ENCODE peak calls at places on chromosomes 13 and 19, in five cellular contexts. A, K, B, H and Q are unnamed samples.

GRCh38 chr19:15812059-15812722 is 3.3 kb downstream of the OR10H1 start:
- DNase-seq in K (peak; percentile 72), H (no peak), B (no peak), A (no peak), Q (peak; percentile 58)

GRCh38 chr13:26678796-26679195 is 81.8 kb downstream of the GPR12 start:
- DNase-seq in H (no peak), B (no peak), A (no peak), K (no peak), Q (no peak)

GRCh38 chr13:88068975-88069374 is 397.8 kb downstream of the SLITRK5 start:
- DNase-seq in H (no peak), K (no peak), B (peak; percentile 5), A (no peak), Q (no peak)

GRCh38 chr19:49570138-49570856 is 10.1 kb downstream of the NOSIP start:
- DNase-seq in K (peak; percentile 83), B (peak; percentile 76), H (no peak), A (no peak), Q (peak; percentile 68)

GRCh38 chr13:41017153-41017552 is 2.0 kb downstream of the ELF1 start:
- DNase-seq in A (no peak), K (no peak), B (peak; percentile 52), H (no peak), Q (peak; percentile 65)

GRCh38 chr13:33299626-33300025 is 14.1 kb upstream of the STARD13 start:
- DNase-seq in A (no peak), B (no peak), H (no peak), K (no peak), Q (no peak)

GRCh38 chr19:51783373-51783772 is 11.6 kb upstream of the FPR3 start:
- DNase-seq in K (peak; percentile 26), B (no peak), A (no peak), H (no peak), Q (no peak)

GRCh38 chr13:113832631-113833030 is 31.2 kb downstream of the GAS6 start:
- DNase-seq in H (no peak), A (no peak), K (no peak), B (no peak), Q (no peak)

GRCh38 chr19:45629704-45630103 is 9.5 kb downstream of the EML2 start:
- DNase-seq in K (no peak), A (no peak), B (no peak), H (no peak), Q (no peak)

GRCh38 chr19:8107301-8107903 is 42.0 kb downstream of the FBN3 start:
- DNase-seq in B (no peak), A (no peak), K (no peak), H (no peak), Q (no peak)

DNA sequence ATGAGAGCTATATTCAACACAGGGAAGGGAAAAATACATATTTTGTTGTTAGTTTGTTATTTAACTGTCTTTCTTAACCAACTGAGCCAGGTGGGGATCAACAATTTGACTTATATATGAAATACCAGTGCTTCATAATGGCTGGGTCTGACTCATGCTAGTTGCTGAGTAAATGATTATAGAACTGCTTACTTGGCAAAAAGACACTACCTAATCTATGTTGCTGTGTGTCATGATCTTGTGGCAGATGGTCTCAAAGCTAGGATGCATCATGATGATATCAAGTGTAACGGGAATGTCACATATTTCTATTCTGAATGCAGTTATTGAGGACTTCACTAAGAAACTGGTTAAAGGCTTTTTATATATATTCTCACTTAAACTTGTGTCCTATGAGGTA is 727.4 kb upstream of the SLITRK1 start:
- DNase-seq in A (no peak), H (no peak), B (no peak), K (no peak), Q (no peak)
- H3K27ac ChIP-seq in A (no peak overlapping the region), H (no peak overlapping the region), B (no peak overlapping the region), K (no peak overlapping the region), Q (no peak overlapping the region)

GRCh38 chr19:10767726-10768125 is 49.8 kb downstream of the DNM2 start:
- DNase-seq in K (no peak), A (no peak), H (no peak), B (no peak), Q (no peak)
- H3K27ac ChIP-seq in K (no peak overlapping the region), A (peak overlapping the region; percentile 60), H (peak overlapping the region; percentile 75), B (peak overlapping the region; percentile 75), Q (no peak overlapping the region)

GRCh38 chr19:29188289-29188688 is 24.7 kb downstream of the UQCRFS1 start:
- DNase-seq in B (no peak), A (no peak), K (no peak), H (no peak), Q (no peak)
- H3K27ac ChIP-seq in B (no peak overlapping the region), A (no peak overlapping the region), K (no peak overlapping the region), H (no peak overlapping the region), Q (no peak overlapping the region)

GRCh38 chr13:80338781-80339577 is 1.9 kb downstream of the SPRY2 start:
- DNase-seq in A (peak; percentile 59), B (peak; percentile 78), H (peak; percentile 91), K (no peak), Q (no peak)

GRCh38 chr13:80339578-80339840 is 1.4 kb downstream of the SPRY2 start:
- DNase-seq in H (no peak), A (no peak), K (no peak), B (no peak), Q (no peak)

GRCh38 chr13:80337706-80338105 is 3.2 kb downstream of the SPRY2 start:
- DNase-seq in B (no peak), H (no peak), K (no peak), A (no peak), Q (no peak)

GRCh38 chr13:80336335-80336734 is 4.6 kb downstream of the SPRY2 start:
- DNase-seq in H (no peak), K (no peak), A (no peak), B (no peak), Q (no peak)

GRCh38 chr13:80337011-80337688 is 3.8 kb downstream of the SPRY2 start:
- DNase-seq in H (no peak), A (no peak), B (peak; percentile 13), K (no peak), Q (no peak)
- H3K27ac ChIP-seq in H (peak overlapping the region; percentile 89), A (peak overlapping the region; percentile 9), B (peak overlapping the region; percentile 98), K (no peak overlapping the region), Q (no peak overlapping the region)

DNA sequence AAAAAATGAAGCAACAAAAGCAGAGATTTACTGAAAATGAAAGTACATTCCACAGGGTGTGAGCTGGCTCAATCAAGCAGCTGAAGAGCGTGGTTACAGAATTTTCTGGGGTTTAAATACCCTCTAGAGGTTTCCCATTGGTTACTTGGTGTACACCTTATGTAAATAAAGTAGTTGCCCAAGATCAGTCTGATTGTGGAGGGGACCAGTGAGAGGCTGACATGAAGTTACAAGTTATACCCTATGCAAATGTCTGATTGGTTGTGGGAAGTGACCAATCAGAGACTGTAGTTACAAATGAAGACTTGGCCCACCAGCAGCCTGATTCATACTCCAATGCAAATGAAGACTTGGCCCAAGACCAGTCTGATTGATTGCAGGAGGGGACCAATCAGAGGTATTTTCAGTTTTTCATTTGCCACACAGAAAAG is 30.0 kb downstream of the KCTD12 start:
- DNase-seq in H (no peak), K (no peak), B (no peak), A (no peak), Q (peak; percentile 11)
- H3K27ac ChIP-seq in H (no peak overlapping the region), K (no peak overlapping the region), B (no peak overlapping the region), A (no peak overlapping the region), Q (no peak overlapping the region)

DNA sequence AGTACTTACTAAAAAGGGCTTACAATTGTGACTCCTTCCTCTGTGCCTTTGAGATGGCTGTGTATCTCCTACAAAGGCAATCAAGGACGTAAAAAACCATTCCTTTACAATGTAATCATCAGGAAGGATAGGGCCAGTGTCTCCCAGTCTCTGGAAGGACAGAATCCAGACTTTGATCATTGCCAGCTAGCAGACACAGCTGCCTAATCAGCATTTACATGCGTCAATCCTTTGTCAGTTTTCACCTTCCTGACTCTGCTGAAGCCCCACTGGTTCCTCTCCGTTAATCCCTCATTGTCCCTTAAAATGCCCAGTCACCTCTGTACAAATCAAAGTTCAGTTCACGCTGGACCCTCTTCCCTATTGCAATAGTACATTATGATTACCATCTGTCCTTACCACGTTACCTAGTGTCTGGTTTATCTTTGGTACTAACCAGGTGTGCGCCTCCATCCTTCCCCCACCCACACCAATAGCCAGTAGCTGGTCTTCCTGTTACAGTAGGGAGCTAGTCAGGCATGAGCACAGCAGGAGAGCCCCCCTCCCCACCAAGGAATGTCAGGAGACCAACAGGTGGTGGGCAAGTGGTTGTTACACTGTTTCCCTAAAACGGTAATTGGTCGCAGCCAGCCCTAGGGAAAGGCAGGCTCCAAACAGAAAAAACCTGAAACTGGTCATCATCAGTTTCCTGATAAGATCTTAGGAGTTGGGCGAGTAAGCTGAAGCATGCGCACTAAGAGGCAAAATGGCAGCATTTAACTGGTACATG is 49.7 kb downstream of the TGDS start:
- DNase-seq in B (no peak), K (no peak), H (no peak), A (no peak), Q (no peak)
- H3K27ac ChIP-seq in B (no peak overlapping the region), K (no peak overlapping the region), H (no peak overlapping the region), A (no peak overlapping the region), Q (no peak overlapping the region)

GRCh38 chr13:51821666-51822065 is 17.7 kb upstream of the DHRS12 start:
- DNase-seq in H (no peak), K (no peak), B (no peak), A (no peak), Q (peak; percentile 61)
- H3K27ac ChIP-seq in H (no peak overlapping the region), K (no peak overlapping the region), B (no peak overlapping the region), A (no peak overlapping the region), Q (peak overlapping the region; percentile 84)